ENCODE peak calls at places on chromosomes 13 and 19, in ten cellular contexts. G is HepG2; Z is HCT116; R is ovary; B is CD4-positive, alpha-beta T cell; E is AG04450; A is A549; C is heart left ventricle; O is tibial artery; X is prostate gland. U is an unnamed sample. For H3K9me3, the result is how much of the 10 kb centered on the place peaks cover.

GRCh38 chr13:97855570-97855970 is 97.9 kb upstream of the IPO5 start:
- DNase-seq in G (peak), Z (peak), R (peak), B (no peak), E (peak), A (peak), C (peak), O (no peak), X (peak), U (no peak)

GRCh38 chr13:27968316-27969072 is 621 bp downstream of the CDX2 start:
- DNase-seq in G (no peak), Z (no peak), R (no peak), B (no peak), E (no peak), A (peak), C (no peak), O (no peak), X (no peak), U (no peak)

GRCh38 chr13:87094646-87095045 is 576.5 kb upstream of the SLITRK5 start:
- DNase-seq in G (no peak), Z (no peak), R (no peak), B (no peak), E (no peak), A (no peak), C (no peak), O (no peak), X (no peak), U (no peak)

GRCh38 chr13:31731923-31732322 is 7.4 kb upstream of the RXFP2 start:
- DNase-seq in G (no peak), Z (no peak), R (no peak), B (no peak), E (no peak), A (no peak), C (no peak), O (no peak), X (no peak), U (no peak)

GRCh38 chr13:114106991-114107685 is 25.3 kb downstream of the RASA3 start:
- DNase-seq in G (no peak), Z (no peak), R (no peak), B (peak), E (no peak), A (no peak), C (peak), O (peak), X (no peak), U (peak)

GRCh38 chr13:114259974-114260373 is 21.4 kb upstream of the UPF3A start:
- DNase-seq in G (no peak), Z (no peak), R (no peak), B (no peak), E (no peak), A (no peak), C (peak), O (no peak), X (peak), U (no peak)

GRCh38 chr13:41156611-41157010 is 24.0 kb upstream of the KBTBD6 start:
- DNase-seq in G (no peak), Z (no peak), R (no peak), B (no peak), E (no peak), A (no peak), C (no peak), O (no peak), X (no peak), U (no peak)

GRCh38 chr13:112712451-112712881 is 22.6 kb downstream of the ATP11A start:
- DNase-seq in G (no peak), Z (no peak), R (no peak), B (no peak), E (no peak), A (no peak), C (peak), O (no peak), X (no peak), U (no peak)

DNA sequence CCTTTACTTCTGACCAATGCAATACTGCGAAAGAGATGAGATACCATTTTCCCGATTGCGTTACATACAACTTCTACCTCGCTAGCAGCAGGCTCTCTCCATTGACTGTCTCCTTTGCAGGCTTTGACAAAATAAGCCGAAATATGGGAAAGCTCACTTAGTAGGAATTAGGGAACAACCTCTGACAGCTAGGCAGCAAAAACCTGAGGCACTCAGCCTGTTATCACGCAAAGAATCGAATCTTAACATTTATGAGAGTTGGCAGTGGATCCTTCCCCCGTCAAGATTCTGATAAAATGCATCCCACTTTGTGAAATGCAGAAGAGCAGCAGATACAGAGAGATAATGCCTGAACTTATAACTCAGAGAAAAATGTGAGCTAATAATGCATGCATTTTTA is 1379.5 kb upstream of the PCDH9 start:
- DNase-seq in G (no peak), Z (no peak), R (no peak), B (no peak), E (no peak), A (no peak), C (no peak), O (no peak), X (no peak), U (no peak)
- H3K9me3 ChIP-seq in G (under half), Z (under half), R (under half), B (under half), E (under half), A (under half), C (under half), O (under half), X (under half), U (under half)

GRCh38 chr19:56538254-56538760 is 441 bp upstream of the ZFP28 start:
- DNase-seq in G (no peak), Z (no peak), R (peak), B (peak), E (peak), A (peak), C (peak), O (peak), X (peak), U (peak)
- H3K9me3 ChIP-seq in G (half or more), Z (under half), R (under half), B (half or more), E (half or more), A (half or more), C (under half), O (half or more), X (under half), U (half or more)

GRCh38 chr13:75364131-75364713 is 117.7 kb downstream of the TBC1D4 start:
- DNase-seq in G (no peak), Z (no peak), R (no peak), B (no peak), E (no peak), A (no peak), C (no peak), O (no peak), X (no peak), U (no peak)

GRCh38 chr13:75363371-75363770 is 118.6 kb downstream of the TBC1D4 start:
- DNase-seq in G (no peak), Z (no peak), R (no peak), B (no peak), E (no peak), A (no peak), C (no peak), O (no peak), X (no peak), U (no peak)

GRCh38 chr13:75365724-75366173 is 116.2 kb downstream of the TBC1D4 start:
- DNase-seq in G (no peak), Z (peak), R (no peak), B (no peak), E (peak), A (peak), C (no peak), O (no peak), X (no peak), U (no peak)

GRCh38 chr13:75368167-75368566 is 113.8 kb downstream of the TBC1D4 start:
- DNase-seq in G (no peak), Z (peak), R (peak), B (no peak), E (peak), A (no peak), C (peak), O (no peak), X (peak), U (no peak)

DNA sequence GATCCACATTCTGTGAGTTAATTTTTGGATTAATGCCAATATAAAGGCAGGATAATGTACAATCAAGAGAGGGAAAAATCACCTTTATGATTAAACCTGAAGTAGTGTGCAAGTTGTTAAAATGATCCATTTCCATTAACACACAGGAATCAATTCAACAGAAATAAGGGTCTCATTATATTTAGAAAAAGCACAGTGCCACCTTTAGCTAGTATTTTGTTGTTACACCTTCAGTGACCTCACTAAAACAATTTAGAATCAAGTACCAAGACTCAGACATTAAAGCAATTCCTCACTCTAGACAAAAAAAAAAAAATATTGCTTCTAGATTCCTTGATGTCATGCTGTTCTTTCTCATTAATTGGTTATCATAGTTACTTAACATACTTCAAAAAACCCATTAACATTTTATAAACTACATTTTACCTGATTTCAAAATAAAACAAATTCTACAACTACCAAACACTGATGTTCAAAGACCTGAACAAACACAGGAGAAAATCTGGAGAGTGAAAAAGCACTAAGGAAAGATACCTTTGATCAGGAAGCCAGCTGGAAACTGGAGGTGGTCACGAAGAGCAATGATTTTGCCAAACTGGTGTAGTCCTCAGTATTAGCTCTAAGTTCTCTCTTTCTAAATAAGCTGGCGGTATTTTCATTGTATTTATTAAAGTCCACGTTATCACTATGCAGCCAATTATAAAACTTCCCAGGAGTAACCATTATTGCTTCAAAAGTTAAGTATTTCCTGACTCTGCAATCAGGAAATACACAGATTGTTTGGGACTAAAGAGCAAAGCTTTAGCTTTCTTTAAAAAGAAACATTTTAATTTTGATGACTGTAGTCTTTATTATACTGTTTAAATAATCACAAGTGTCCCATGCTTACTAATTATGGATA is 115.3 kb downstream of the TBC1D4 start:
- DNase-seq in G (no peak), Z (no peak), R (no peak), B (no peak), E (no peak), A (no peak), C (no peak), O (no peak), X (no peak), U (no peak)
- H3K9me3 ChIP-seq in G (under half), Z (under half), R (under half), B (under half), E (under half), A (under half), C (under half), O (under half), X (under half), U (under half)

DNA sequence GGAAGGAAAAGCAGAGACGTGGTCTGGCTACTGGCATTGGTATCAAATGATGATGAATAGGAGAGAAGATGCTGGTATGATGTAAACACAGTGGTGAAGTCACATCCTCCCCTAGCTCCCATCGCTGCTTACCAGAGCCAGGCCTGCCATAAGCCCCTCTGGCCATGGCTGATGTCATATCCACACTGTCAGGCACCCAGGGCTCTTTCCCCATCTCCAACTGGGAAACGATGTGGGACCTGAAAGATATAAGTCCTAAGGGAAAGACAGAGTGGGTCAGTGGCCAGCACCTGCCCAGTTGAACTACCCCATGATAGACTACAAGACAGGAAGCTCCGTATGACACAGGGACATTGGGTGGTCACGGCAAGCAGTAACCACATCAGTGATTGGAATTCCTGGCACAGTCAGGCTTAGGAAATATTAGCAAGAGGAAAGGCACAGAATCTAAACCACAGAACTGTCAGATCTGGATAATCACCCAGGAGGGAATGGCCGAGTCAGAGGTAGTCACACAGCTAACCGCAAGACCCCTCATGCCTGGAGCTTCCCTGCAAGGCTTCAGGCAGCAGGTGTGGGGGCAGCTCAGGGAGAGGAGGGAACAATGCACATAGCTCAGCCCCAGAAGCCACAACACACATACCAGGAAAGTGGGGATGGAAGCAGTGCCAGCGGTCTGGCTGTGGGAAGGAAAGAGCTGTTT is 3.8 kb downstream of the ZNF792 start:
- DNase-seq in G (no peak), Z (no peak), R (no peak), B (no peak), E (peak), A (no peak), C (no peak), O (no peak), X (no peak), U (no peak)
- H3K9me3 ChIP-seq in G (under half), Z (under half), R (under half), B (half or more), E (half or more), A (half or more), C (under half), O (half or more), X (under half), U (under half)

DNA sequence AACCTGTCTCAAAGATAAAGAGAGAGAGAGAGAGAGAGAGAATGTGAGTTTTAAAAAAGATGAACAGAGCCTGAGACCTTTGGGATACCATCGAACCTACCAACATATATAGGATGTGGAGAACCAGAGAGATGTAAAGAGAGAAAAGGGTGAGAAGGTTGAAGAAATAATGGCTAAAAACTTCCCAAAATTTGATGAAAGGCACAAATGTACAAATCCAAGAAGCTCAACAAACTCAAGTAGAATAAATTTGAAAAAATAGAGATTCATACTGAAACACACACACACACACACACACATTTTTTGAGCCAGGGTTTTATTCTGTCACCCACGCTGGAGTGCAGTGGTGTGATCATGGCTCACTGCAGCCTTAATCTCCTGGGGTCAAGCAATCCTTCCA is 16.3 kb downstream of the ZNF558 start:
- DNase-seq in G (no peak), Z (no peak), R (no peak), B (no peak), E (no peak), A (no peak), C (no peak), O (no peak), X (no peak), U (no peak)
- H3K9me3 ChIP-seq in G (half or more), Z (half or more), R (half or more), B (half or more), E (under half), A (half or more), C (half or more), O (half or more), X (under half), U (half or more)

DNA sequence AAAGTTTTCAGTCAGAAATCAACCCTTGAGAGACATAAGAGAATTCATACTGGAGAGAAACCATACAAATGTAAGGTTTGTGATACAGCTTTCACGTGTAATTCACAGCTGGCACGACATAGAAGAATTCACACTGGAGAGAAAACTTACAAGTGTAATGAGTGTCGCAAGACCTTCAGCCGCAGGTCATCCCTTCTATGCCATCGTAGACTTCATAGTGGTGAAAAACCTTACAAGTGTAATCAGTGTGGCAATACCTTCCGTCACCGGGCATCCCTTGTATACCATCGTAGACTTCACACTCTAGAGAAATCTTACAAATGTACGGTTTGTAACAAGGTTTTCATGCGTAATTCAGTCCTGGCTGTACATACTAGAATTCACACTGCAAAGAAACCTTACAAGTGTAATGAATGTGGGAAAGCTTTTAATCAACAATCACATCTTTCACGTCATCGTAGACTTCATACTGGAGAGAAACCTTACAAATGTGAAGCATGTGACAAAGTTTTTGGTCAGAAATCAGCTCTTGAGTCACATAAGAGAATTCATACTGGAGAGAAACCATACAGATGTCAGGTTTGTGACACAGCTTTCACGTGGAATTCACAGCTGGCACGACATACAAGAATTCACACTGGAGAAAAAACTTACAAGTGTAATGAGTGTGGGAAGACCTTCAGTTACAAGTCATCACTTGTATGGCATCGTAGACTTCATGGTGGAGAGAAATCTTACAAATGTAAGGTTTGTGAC is 15.7 kb upstream of the ZNF701 start:
- DNase-seq in G (no peak), Z (no peak), R (no peak), B (no peak), E (no peak), A (no peak), C (no peak), O (no peak), X (no peak), U (no peak)
- H3K9me3 ChIP-seq in G (half or more), Z (under half), R (under half), B (half or more), E (half or more), A (half or more), C (half or more), O (under half), X (under half), U (half or more)

GRCh38 chr19:51889934-51890333 is 2.2 kb upstream of the ZNF577 start:
- DNase-seq in G (no peak), Z (no peak), R (no peak), B (no peak), E (no peak), A (no peak), C (no peak), O (no peak), X (no peak), U (no peak)

GRCh38 chr19:51887522-51888498 is at the start of gene ZNF577:
- DNase-seq in G (no peak), Z (no peak), R (peak), B (peak), E (peak), A (no peak), C (peak), O (peak), X (peak), U (peak)

DNA sequence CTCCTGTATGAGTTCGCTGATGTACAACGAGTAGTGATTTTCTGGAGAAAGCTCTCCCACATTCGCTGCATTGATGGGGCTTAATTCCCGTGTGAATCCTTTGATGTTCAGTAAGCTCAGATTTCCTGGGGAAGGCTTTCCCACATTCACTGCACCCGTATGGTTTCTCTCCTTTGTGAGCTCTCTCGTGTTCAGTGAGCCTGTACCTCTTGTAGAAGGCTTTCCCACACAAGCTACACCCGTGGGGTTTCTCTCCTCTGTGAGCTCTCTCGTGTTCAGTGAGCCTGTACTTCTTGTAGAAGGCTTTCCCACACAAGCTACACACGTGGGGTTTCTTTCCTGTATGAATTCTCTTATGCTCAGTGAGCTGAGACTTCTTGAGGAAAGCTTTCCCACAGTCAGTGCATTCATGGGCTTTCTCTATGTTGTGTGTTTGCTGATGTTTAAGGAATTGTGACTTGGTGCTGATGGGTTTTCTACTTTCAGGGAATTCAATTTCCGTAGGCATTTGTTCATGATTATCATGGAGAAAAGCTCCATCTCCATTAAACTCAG is 3.5 kb upstream of the ZNF577 start:
- DNase-seq in G (no peak), Z (no peak), R (no peak), B (no peak), E (no peak), A (no peak), C (no peak), O (no peak), X (no peak), U (no peak)
- H3K9me3 ChIP-seq in G (half or more), Z (under half), R (half or more), B (half or more), E (under half), A (half or more), C (under half), O (half or more), X (under half), U (half or more)

GRCh38 chr19:52809801-52810200 is 11.6 kb downstream of the ZNF28 start:
- DNase-seq in G (no peak), Z (no peak), R (no peak), B (no peak), E (no peak), A (no peak), C (no peak), O (no peak), X (no peak), U (no peak)
- H3K9me3 ChIP-seq in G (under half), Z (under half), R (under half), B (half or more), E (half or more), A (under half), C (under half), O (under half), X (under half), U (under half)